ENCODE peak calls at places on chromosome 22, in five cellular contexts. G, B, H, T and Y are unnamed samples.

GRCh38 chr22:23243006-23243573 is 62.8 kb downstream of the BCR start:
- DNase-seq in G (no peak), B (no peak), H (no peak), T (peak; percentile 54), Y (no peak)

GRCh38 chr22:29454186-29454745 is 15.9 kb downstream of the RFPL1 start:
- DNase-seq in G (no peak), B (no peak), H (no peak), T (no peak), Y (peak; percentile 74)

GRCh38 chr22:39212721-39213376 is 31.9 kb downstream of the PDGFB start:
- DNase-seq in G (peak; percentile 12), B (no peak), H (peak; percentile 44), T (no peak), Y (peak; percentile 36)

GRCh38 chr22:48918585-48919186 is 909.0 kb downstream of the BRD1 start:
- DNase-seq in G (no peak), B (no peak), H (no peak), T (no peak), Y (no peak)

GRCh38 chr22:16658068-16658467 is 65.5 kb upstream of the CCT8L2 start:
- DNase-seq in G (no peak), B (no peak), H (no peak), T (no peak), Y (no peak)

GRCh38 chr22:23070418-23071162 is at the start of gene GNAZ:
- DNase-seq in G (peak; percentile 52), B (no peak), H (peak; percentile 88), T (peak; percentile 30), Y (peak; percentile 86)

GRCh38 chr22:28123989-28124766 is 205.1 kb upstream of the PITPNB start:
- DNase-seq in G (no peak), B (no peak), H (no peak), T (no peak), Y (no peak)

GRCh38 chr22:47407626-47408025 is 645.2 kb downstream of the TBC1D22A start:
- DNase-seq in G (no peak), B (no peak), H (no peak), T (no peak), Y (no peak)

GRCh38 chr22:49238181-49239141 is 589.2 kb downstream of the BRD1 start:
- DNase-seq in G (no peak), B (no peak), H (peak; percentile 39), T (no peak), Y (no peak)

GRCh38 chr22:40512426-40513136 is 123.9 kb downstream of the MRTFA start:
- DNase-seq in G (no peak), B (peak; percentile 88), H (no peak), T (no peak), Y (no peak)

GRCh38 chr22:27995801-27996528 is 76.9 kb upstream of the PITPNB start:
- DNase-seq in G (peak; percentile 20), B (no peak), H (peak; percentile 68), T (no peak), Y (peak; percentile 63)

GRCh38 chr22:24190566-24191208 is 9.4 kb downstream of the SUSD2 start:
- DNase-seq in G (no peak), B (no peak), H (no peak), T (no peak), Y (peak; percentile 65)

GRCh38 chr22:22871536-22872278 is 15.9 kb upstream of the IGLL5 start:
- DNase-seq in G (no peak), B (no peak), H (no peak), T (no peak), Y (no peak)

GRCh38 chr22:33883561-33883960 is 36.7 kb downstream of the LARGE1 start:
- DNase-seq in G (no peak), B (no peak), H (no peak), T (no peak), Y (no peak)

GRCh38 chr22:47213571-47214230 is 451.3 kb downstream of the TBC1D22A start:
- DNase-seq in G (no peak), B (no peak), H (peak; percentile 82), T (no peak), Y (no peak)

GRCh38 chr22:19849800-19850481 is 4.7 kb downstream of the GNB1L start:
- DNase-seq in G (peak; percentile 81), B (no peak), H (no peak), T (no peak), Y (no peak)

GRCh38 chr22:46637711-46638600 is 17.8 kb downstream of the GRAMD4 start:
- DNase-seq in G (no peak), B (no peak), H (no peak), T (no peak), Y (no peak)

GRCh38 chr22:27456696-27457503 is 344.7 kb downstream of the MN1 start:
- DNase-seq in G (no peak), B (peak; percentile 93), H (no peak), T (no peak), Y (no peak)

GRCh38 chr22:17631076-17631565 is 2.6 kb upstream of the ATP6V1E1 start:
- DNase-seq in G (no peak), B (no peak), H (no peak), T (no peak), Y (no peak)

GRCh38 chr22:24994070-24994763 is 41.7 kb downstream of the KIAA1671 start:
- DNase-seq in G (no peak), B (no peak), H (no peak), T (peak; percentile 41), Y (no peak)

GRCh38 chr22:29032014-29032475 is 29.6 kb downstream of the C22orf31 start:
- DNase-seq in G (no peak), B (no peak), H (no peak), T (peak; percentile 14), Y (no peak)

GRCh38 chr22:27895600-27895999 is 23.5 kb downstream of the PITPNB start:
- DNase-seq in G (no peak), B (no peak), H (no peak), T (no peak), Y (no peak)

GRCh38 chr22:30564045-30564765 is 10.3 kb downstream of the GAL3ST1 start:
- DNase-seq in G (no peak), B (no peak), H (no peak), T (no peak), Y (no peak)

GRCh38 chr22:24510694-24511625 is 15.8 kb downstream of the UPB1 start:
- DNase-seq in G (no peak), B (peak; percentile 49), H (no peak), T (peak; percentile 63), Y (peak; percentile 28)

DNA sequence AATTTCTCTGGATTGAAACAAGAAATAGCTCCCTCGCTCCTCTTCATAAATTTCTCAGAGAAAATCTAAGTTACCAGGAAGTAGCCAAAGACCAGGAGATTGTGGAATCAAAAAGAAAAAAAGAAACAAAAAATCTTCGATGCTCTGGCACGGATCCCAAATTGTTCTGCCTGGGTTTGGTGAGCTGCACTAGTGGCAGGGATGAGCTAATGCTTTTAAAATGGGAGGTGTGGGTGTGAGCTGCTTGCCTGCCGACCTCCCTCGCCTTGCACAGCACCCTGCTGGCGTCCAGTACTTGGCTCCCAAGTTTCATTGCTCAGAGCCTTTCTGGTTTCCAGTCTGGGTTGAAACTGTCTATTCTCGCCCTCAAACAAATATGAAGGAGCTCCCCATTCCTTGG is 2.5 kb downstream of the TIMP3 start:
- DNase-seq in G (no peak), B (peak; percentile 75), H (no peak), T (no peak), Y (no peak)
- TF ChIP-seq CTCF in G (no peak), B (peak; percentile 27), H (no peak), T (no peak), Y (no peak)

GRCh38 chr22:44689915-44690524 is 12.0 kb upstream of the PRR5 start:
- DNase-seq in G (no peak), B (no peak), H (no peak), T (no peak), Y (no peak)
- TF ChIP-seq CTCF in G (no peak), B (no peak), H (no peak), T (no peak), Y (no peak)

DNA sequence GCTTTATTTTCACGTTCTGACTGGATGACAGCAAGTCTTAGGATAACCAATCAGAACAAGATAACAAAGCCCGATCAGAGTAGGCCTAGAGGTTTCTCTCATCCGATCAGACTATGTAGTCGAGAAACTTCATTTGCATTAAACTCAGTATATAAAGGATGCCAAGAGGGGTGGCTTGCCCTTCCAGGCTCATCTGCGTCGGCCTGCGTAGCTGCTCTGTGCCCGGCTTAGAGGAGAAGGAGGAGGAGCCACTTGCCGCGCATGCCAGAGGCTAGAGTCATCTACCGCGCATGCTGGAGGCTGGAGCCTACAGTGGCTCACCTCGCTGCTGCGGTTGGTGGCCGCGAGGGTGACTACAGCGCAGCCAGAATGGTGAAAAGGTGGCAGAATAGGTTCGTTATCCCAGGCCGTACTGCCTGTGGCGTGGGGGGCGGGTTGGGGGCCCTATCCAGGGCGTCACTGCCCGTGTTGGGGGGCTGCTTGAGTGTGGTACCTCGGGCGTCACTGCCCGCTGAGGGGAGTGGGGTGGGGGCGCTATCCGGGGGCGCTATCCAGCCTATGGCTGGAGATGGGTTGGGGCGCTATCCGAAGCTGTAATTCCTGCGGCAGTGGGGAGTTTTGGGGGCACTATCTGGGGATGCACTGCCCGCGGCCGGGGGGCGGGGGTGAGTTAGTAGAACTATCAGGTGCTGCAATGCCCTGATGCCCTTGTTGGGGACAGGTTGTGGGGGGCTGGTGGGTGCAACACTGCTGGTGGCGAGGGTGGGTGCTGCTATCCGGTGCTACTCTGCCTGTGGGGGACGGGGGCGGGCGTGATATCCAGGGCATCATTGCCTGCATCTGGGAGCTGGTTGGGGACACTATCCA is at the start of gene RFPL2:
- DNase-seq in G (peak; percentile 69), B (peak; percentile 15), H (no peak), T (peak; percentile 90), Y (no peak)
- TF ChIP-seq CTCF in G (no peak), B (no peak), H (no peak), T (no peak), Y (peak; percentile 13)

DNA sequence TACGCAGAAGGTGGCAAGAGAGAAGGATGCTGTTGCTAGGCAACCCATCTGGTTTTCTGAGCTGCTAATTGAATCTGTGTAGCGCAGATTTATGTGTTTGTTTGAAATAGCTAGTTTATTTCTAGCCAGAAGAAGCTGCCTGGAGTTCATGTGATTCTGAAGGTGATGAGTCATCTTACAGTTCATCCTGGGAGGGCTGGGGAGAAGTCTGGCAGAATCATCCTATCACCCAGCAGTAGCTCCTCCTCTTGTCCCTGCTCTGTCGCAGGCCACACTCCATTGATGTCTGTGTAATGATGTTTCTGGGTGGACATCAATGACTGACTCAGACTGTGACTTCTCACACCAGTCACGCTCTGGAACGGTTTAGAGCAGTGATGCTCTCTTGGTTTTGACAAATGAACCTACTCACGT is 4.8 kb upstream of the FBXO7 start:
- DNase-seq in G (no peak), B (peak; percentile 76), H (no peak), T (no peak), Y (no peak)
- TF ChIP-seq CTCF in G (no peak), B (no peak), H (no peak), T (no peak), Y (no peak)

DNA sequence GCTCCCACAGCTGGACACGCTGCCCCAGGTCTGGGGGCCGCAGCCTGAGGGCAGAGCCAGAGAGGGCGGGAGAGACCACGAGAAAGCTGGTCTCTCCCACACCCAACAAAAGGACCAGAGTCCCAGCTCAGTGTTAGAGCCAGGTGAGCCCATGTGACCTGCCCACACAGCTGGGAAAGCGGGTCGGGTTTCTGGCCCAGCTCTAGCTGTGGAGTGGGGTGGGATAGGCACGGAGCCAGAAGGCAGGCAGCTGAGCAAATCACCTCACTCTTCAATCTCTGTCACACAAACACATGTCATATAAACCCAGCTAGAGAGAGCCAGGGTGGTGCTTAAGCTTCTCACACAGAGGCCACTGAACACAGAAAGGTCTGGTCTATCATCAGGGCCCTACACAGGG is 7.8 kb upstream of the EIF3D start:
- DNase-seq in G (no peak), B (no peak), H (no peak), T (no peak), Y (peak; percentile 32)
- TF ChIP-seq CTCF in G (no peak), B (no peak), H (no peak), T (no peak), Y (no peak)